ENCODE peak calls at places on chromosomes 3 and 15, in eight cellular contexts. One of them, this sample, is unnamed.

GRCh38 chr3:37768107-37768809 is 93.4 kb upstream of the CTDSPL start:
- DNase-seq in A549: no peak
- DNase-seq in adrenal gland: no peak
- DNase-seq in HepG2: peak; percentile 40
- DNase-seq in heart left ventricle: no peak
- DNase-seq in transverse colon: peak; percentile 25
- DNase-seq in breast epithelium: no peak
- DNase-seq in prostate gland: no peak
- DNase-seq in this sample: no peak

GRCh38 chr3:45118615-45119062 is 27.5 kb downstream of the CDCP1 start:
- DNase-seq in A549: no peak
- DNase-seq in adrenal gland: no peak
- DNase-seq in HepG2: no peak
- DNase-seq in heart left ventricle: no peak
- DNase-seq in transverse colon: no peak
- DNase-seq in breast epithelium: no peak
- DNase-seq in prostate gland: no peak
- DNase-seq in this sample: no peak

GRCh38 chr3:31004025-31004678 is 109.7 kb upstream of the GADL1 start:
- DNase-seq in A549: no peak
- DNase-seq in adrenal gland: no peak
- DNase-seq in HepG2: no peak
- DNase-seq in heart left ventricle: no peak
- DNase-seq in transverse colon: no peak
- DNase-seq in breast epithelium: no peak
- DNase-seq in prostate gland: no peak
- DNase-seq in this sample: no peak

GRCh38 chr15:86336051-86336788 is 256.5 kb downstream of the AGBL1 start:
- DNase-seq in A549: no peak
- DNase-seq in adrenal gland: no peak
- DNase-seq in HepG2: no peak
- DNase-seq in heart left ventricle: no peak
- DNase-seq in transverse colon: no peak
- DNase-seq in breast epithelium: no peak
- DNase-seq in prostate gland: no peak
- DNase-seq in this sample: no peak

GRCh38 chr3:125381743-125382142 is 6.6 kb upstream of the ZNF148 start:
- DNase-seq in A549: no peak
- DNase-seq in adrenal gland: no peak
- DNase-seq in HepG2: no peak
- DNase-seq in heart left ventricle: no peak
- DNase-seq in transverse colon: no peak
- DNase-seq in breast epithelium: no peak
- DNase-seq in prostate gland: no peak
- DNase-seq in this sample: no peak

GRCh38 chr3:149701206-149701976 is 43.6 kb upstream of the WWTR1 start:
- DNase-seq in A549: no peak
- DNase-seq in adrenal gland: no peak
- DNase-seq in HepG2: no peak
- DNase-seq in heart left ventricle: no peak
- DNase-seq in transverse colon: no peak
- DNase-seq in breast epithelium: no peak
- DNase-seq in prostate gland: no peak
- DNase-seq in this sample: no peak

GRCh38 chr3:168034152-168034928 is 61.4 kb downstream of the GOLIM4 start:
- DNase-seq in A549: no peak
- DNase-seq in adrenal gland: peak; percentile 52
- DNase-seq in HepG2: no peak
- DNase-seq in heart left ventricle: no peak
- DNase-seq in transverse colon: no peak
- DNase-seq in breast epithelium: no peak
- DNase-seq in prostate gland: no peak
- DNase-seq in this sample: peak; percentile 87

GRCh38 chr15:101641134-101641764 is 10.9 kb downstream of the TM2D3 start:
- DNase-seq in A549: peak; percentile 68
- DNase-seq in adrenal gland: peak; percentile 89
- DNase-seq in HepG2: peak; percentile 52
- DNase-seq in heart left ventricle: peak; percentile 73
- DNase-seq in transverse colon: peak; percentile 84
- DNase-seq in breast epithelium: peak; percentile 71
- DNase-seq in prostate gland: peak; percentile 57
- DNase-seq in this sample: peak; percentile 87

GRCh38 chr3:35745802-35746484 is 106.6 kb downstream of the ARPP21 start:
- DNase-seq in A549: no peak
- DNase-seq in adrenal gland: no peak
- DNase-seq in HepG2: no peak
- DNase-seq in heart left ventricle: no peak
- DNase-seq in transverse colon: no peak
- DNase-seq in breast epithelium: no peak
- DNase-seq in prostate gland: no peak
- DNase-seq in this sample: no peak

DNA sequence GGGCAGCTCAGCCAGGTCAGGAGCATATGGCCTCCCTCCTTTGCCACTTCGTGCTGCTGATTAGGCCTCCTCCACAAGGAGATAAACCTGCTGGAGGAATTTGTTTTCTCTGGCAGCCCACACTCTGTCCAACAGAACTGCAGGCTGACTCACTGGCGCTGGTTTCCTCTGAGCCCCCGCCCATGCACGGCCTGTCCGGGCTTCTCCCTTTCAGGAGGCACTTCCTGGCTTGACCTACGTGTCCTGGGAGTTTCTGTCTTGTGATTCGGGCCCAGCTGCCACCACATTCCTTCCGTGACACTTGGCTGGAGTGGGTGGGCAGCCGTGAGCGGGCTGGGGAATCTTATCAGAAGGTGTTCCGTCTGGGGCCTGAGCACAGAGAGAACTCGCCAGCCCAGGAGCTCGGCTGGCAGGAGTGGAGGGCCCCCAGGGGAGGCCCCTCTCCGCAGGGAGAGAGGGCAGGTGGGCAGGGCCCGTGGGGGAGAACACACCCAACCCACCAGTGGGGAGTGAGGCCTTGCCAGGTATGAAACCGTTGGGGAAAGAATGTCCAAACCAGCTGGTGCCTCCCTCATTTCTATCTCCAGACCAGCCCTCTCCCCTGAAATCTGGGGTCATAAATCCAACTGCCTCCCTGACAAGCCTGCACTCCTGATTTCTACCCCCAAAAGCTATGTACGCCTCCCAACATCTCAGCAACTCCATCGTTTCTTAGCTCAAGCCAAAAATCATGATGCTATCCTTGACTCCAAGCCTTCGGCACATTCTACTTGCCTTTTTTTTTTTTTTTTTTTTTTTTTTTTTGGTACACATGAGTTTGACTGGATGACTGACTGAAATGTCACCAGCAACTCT is 110.6 kb upstream of the MEF2A start:
- DNase-seq in A549: no peak
- DNase-seq in adrenal gland: peak; percentile 78
- DNase-seq in HepG2: peak; percentile 49
- DNase-seq in heart left ventricle: peak; percentile 97
- DNase-seq in transverse colon: peak; percentile 50
- DNase-seq in breast epithelium: no peak
- DNase-seq in prostate gland: peak; percentile 80
- DNase-seq in this sample: peak; percentile 16
- TF ChIP-seq POLR2A in A549: no peak
- TF ChIP-seq POLR2A in adrenal gland: peak; percentile 25
- TF ChIP-seq POLR2A in HepG2: no peak
- TF ChIP-seq POLR2A in heart left ventricle: no peak
- TF ChIP-seq POLR2A in transverse colon: no peak
- TF ChIP-seq POLR2A in breast epithelium: no peak
- TF ChIP-seq POLR2A in prostate gland: no peak
- TF ChIP-seq POLR2A in this sample: peak; percentile 15

GRCh38 chr3:129627350-129628168 is 21.1 kb upstream of the PLXND1 start:
- DNase-seq in A549: peak; percentile 78
- DNase-seq in adrenal gland: peak; percentile 72
- DNase-seq in HepG2: peak; percentile 77
- DNase-seq in heart left ventricle: peak; percentile 81
- DNase-seq in transverse colon: peak; percentile 75
- DNase-seq in breast epithelium: no peak
- DNase-seq in prostate gland: peak; percentile 55
- DNase-seq in this sample: peak; percentile 83

GRCh38 chr3:129625071-129625874 is 18.8 kb upstream of the PLXND1 start:
- DNase-seq in A549: peak; percentile 44
- DNase-seq in adrenal gland: peak; percentile 27
- DNase-seq in HepG2: no peak
- DNase-seq in heart left ventricle: no peak
- DNase-seq in transverse colon: no peak
- DNase-seq in breast epithelium: no peak
- DNase-seq in prostate gland: no peak
- DNase-seq in this sample: no peak

GRCh38 chr3:129628169-129628522 is 21.7 kb upstream of the PLXND1 start:
- DNase-seq in A549: no peak
- DNase-seq in adrenal gland: no peak
- DNase-seq in HepG2: no peak
- DNase-seq in heart left ventricle: no peak
- DNase-seq in transverse colon: no peak
- DNase-seq in breast epithelium: no peak
- DNase-seq in prostate gland: no peak
- DNase-seq in this sample: no peak

GRCh38 chr3:129629011-129629410 is 22.5 kb upstream of the PLXND1 start:
- DNase-seq in A549: no peak
- DNase-seq in adrenal gland: no peak
- DNase-seq in HepG2: no peak
- DNase-seq in heart left ventricle: no peak
- DNase-seq in transverse colon: no peak
- DNase-seq in breast epithelium: no peak
- DNase-seq in prostate gland: no peak
- DNase-seq in this sample: no peak

GRCh38 chr3:129626744-129627349 is 20.4 kb upstream of the PLXND1 start:
- DNase-seq in A549: peak; percentile 89
- DNase-seq in adrenal gland: peak; percentile 85
- DNase-seq in HepG2: peak; percentile 90
- DNase-seq in heart left ventricle: peak; percentile 98
- DNase-seq in transverse colon: peak; percentile 96
- DNase-seq in breast epithelium: peak; percentile 80
- DNase-seq in prostate gland: peak; percentile 72
- DNase-seq in this sample: peak; percentile 87
- TF ChIP-seq POLR2A in A549: peak; percentile 41
- TF ChIP-seq POLR2A in adrenal gland: peak; percentile 28
- TF ChIP-seq POLR2A in HepG2: peak; percentile 64
- TF ChIP-seq POLR2A in heart left ventricle: no peak
- TF ChIP-seq POLR2A in transverse colon: peak; percentile 88
- TF ChIP-seq POLR2A in breast epithelium: peak; percentile 13
- TF ChIP-seq POLR2A in prostate gland: peak; percentile 73
- TF ChIP-seq POLR2A in this sample: peak; percentile 74

GRCh38 chr15:78502641-78503040 is 4.7 kb upstream of the HYKK start:
- DNase-seq in A549: no peak
- DNase-seq in adrenal gland: no peak
- DNase-seq in HepG2: no peak
- DNase-seq in heart left ventricle: no peak
- DNase-seq in transverse colon: no peak
- DNase-seq in breast epithelium: no peak
- DNase-seq in prostate gland: no peak
- DNase-seq in this sample: no peak

GRCh38 chr15:78507831-78508160 is 419 bp downstream of the HYKK start:
- DNase-seq in A549: peak; percentile 53
- DNase-seq in adrenal gland: no peak
- DNase-seq in HepG2: no peak
- DNase-seq in heart left ventricle: no peak
- DNase-seq in transverse colon: no peak
- DNase-seq in breast epithelium: no peak
- DNase-seq in prostate gland: no peak
- DNase-seq in this sample: no peak

GRCh38 chr15:78509726-78510312 is 2.4 kb downstream of the HYKK start:
- DNase-seq in A549: no peak
- DNase-seq in adrenal gland: no peak
- DNase-seq in HepG2: no peak
- DNase-seq in heart left ventricle: no peak
- DNase-seq in transverse colon: no peak
- DNase-seq in breast epithelium: no peak
- DNase-seq in prostate gland: no peak
- DNase-seq in this sample: no peak

GRCh38 chr15:78508272-78508671 is 895 bp downstream of the HYKK start:
- DNase-seq in A549: no peak
- DNase-seq in adrenal gland: no peak
- DNase-seq in HepG2: peak; percentile 3
- DNase-seq in heart left ventricle: no peak
- DNase-seq in transverse colon: no peak
- DNase-seq in breast epithelium: no peak
- DNase-seq in prostate gland: no peak
- DNase-seq in this sample: no peak

GRCh38 chr15:78506971-78507830 is at the start of gene HYKK:
- DNase-seq in A549: peak; percentile 99
- DNase-seq in adrenal gland: peak; percentile 96
- DNase-seq in HepG2: peak; percentile 98
- DNase-seq in heart left ventricle: peak; percentile 91
- DNase-seq in transverse colon: peak; percentile 94
- DNase-seq in breast epithelium: peak; percentile 95
- DNase-seq in prostate gland: peak; percentile 96
- DNase-seq in this sample: peak; percentile 68
- TF ChIP-seq POLR2A in A549: peak; percentile 87
- TF ChIP-seq POLR2A in adrenal gland: peak; percentile 58
- TF ChIP-seq POLR2A in HepG2: peak; percentile 49
- TF ChIP-seq POLR2A in heart left ventricle: no peak
- TF ChIP-seq POLR2A in transverse colon: peak; percentile 81
- TF ChIP-seq POLR2A in breast epithelium: no peak
- TF ChIP-seq POLR2A in prostate gland: peak; percentile 50
- TF ChIP-seq POLR2A in this sample: no peak

DNA sequence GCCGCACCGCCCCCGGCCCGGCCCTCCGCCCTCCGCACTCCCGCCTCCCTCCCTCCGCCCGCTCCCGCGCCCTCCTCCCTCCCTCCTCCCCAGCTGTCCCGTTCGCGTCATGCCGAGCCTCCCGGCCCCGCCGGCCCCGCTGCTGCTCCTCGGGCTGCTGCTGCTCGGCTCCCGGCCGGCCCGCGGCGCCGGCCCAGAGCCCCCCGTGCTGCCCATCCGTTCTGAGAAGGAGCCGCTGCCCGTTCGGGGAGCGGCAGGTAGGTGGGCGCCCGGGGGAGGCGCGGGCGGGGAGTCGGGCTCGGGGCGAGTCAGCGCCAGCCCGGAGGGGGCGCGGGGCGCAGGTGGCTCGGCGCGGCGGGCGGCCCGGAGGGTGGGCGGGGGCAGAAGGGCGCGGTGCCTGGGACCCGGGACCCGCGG is 364 bp downstream of the CHRD start:
- DNase-seq in A549: peak; percentile 31
- DNase-seq in adrenal gland: peak; percentile 65
- DNase-seq in HepG2: peak; percentile 21
- DNase-seq in heart left ventricle: peak; percentile 74
- DNase-seq in transverse colon: peak; percentile 65
- DNase-seq in breast epithelium: no peak
- DNase-seq in prostate gland: peak; percentile 33
- DNase-seq in this sample: no peak
- TF ChIP-seq POLR2A in A549: no peak
- TF ChIP-seq POLR2A in adrenal gland: no peak
- TF ChIP-seq POLR2A in HepG2: no peak
- TF ChIP-seq POLR2A in heart left ventricle: no peak
- TF ChIP-seq POLR2A in transverse colon: no peak
- TF ChIP-seq POLR2A in breast epithelium: no peak
- TF ChIP-seq POLR2A in prostate gland: no peak
- TF ChIP-seq POLR2A in this sample: no peak

GRCh38 chr3:52495096-52495495 is at the start of gene STAB1:
- DNase-seq in A549: no peak
- DNase-seq in adrenal gland: peak; percentile 67
- DNase-seq in HepG2: no peak
- DNase-seq in heart left ventricle: peak; percentile 74
- DNase-seq in transverse colon: no peak
- DNase-seq in breast epithelium: peak; percentile 59
- DNase-seq in prostate gland: no peak
- DNase-seq in this sample: no peak
- TF ChIP-seq POLR2A in A549: no peak
- TF ChIP-seq POLR2A in adrenal gland: no peak
- TF ChIP-seq POLR2A in HepG2: no peak
- TF ChIP-seq POLR2A in heart left ventricle: no peak
- TF ChIP-seq POLR2A in transverse colon: peak; percentile 22
- TF ChIP-seq POLR2A in breast epithelium: no peak
- TF ChIP-seq POLR2A in prostate gland: no peak
- TF ChIP-seq POLR2A in this sample: no peak